ENCODE peak calls at places on chromosome 22, in four cellular contexts. B is neural crest cell, Z is AG04450, V is H1. H is an unnamed sample.

GRCh38 chr22:50268655-50269113 is 1.5 kb downstream of the MAPK11 start:
- DNase-seq in B (no peak), Z (no peak), V (no peak), H (no peak)

GRCh38 chr22:49522582-49523373 is 304.9 kb downstream of the BRD1 start:
- DNase-seq in B (no peak), Z (no peak), V (no peak), H (no peak)

GRCh38 chr22:23063539-23064380 is 6.6 kb upstream of the GNAZ start:
- DNase-seq in B (no peak), Z (no peak), V (peak; percentile 39), H (peak; percentile 13)

GRCh38 chr22:46113110-46113909 is 37.0 kb upstream of the PPARA start:
- DNase-seq in B (no peak), Z (no peak), V (no peak), H (no peak)

GRCh38 chr22:49968313-49968830 is 7.8 kb downstream of the PIM3 start:
- DNase-seq in B (no peak), Z (no peak), V (peak; percentile 46), H (peak; percentile 19)

GRCh38 chr22:21457023-21457787 is 10.0 kb upstream of the TMEM191C start:
- DNase-seq in B (peak; percentile 0), Z (peak; percentile 11), V (no peak), H (no peak)

GRCh38 chr22:20672732-20673131 is 101.2 kb upstream of the SERPIND1 start:
- DNase-seq in B (no peak), Z (no peak), V (no peak), H (no peak)

GRCh38 chr22:45823331-45823730 is 151.7 kb downstream of the ATXN10 start:
- DNase-seq in B (no peak), Z (no peak), V (no peak), H (no peak)

GRCh38 chr22:39965749-39966148 is 5.6 kb downstream of the TMA7B start:
- DNase-seq in B (no peak), Z (no peak), V (no peak), H (no peak)

GRCh38 chr22:22396741-22397291 is 111.7 kb downstream of the ZNF280B start:
- DNase-seq in B (no peak), Z (no peak), V (no peak), H (no peak)

DNA sequence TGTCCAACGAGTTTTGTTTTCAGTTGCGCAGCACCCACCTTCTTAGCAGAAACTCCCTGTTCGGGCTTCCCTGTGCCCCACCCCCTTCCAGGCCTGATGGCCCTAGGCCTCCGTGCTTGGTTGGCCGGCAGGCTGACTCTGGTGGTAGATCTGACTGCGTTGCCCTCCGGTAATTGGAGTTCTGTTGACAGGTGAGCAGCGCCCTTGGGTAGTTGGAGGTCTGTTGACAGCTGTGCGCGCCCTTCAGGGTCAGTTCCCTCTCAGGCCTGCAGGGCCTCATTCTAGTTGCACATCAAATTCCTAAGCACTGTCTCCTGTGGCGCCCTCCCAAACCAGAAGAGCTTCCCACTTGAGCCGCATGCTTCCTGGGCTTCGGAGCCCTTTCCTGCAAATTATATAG is 776 bp downstream of the DGCR6 start:
- DNase-seq in B (no peak), Z (no peak), V (no peak), H (no peak)
- TF ChIP-seq CTCF in B (no peak), Z (no peak), V (no peak), H (no peak)

DNA sequence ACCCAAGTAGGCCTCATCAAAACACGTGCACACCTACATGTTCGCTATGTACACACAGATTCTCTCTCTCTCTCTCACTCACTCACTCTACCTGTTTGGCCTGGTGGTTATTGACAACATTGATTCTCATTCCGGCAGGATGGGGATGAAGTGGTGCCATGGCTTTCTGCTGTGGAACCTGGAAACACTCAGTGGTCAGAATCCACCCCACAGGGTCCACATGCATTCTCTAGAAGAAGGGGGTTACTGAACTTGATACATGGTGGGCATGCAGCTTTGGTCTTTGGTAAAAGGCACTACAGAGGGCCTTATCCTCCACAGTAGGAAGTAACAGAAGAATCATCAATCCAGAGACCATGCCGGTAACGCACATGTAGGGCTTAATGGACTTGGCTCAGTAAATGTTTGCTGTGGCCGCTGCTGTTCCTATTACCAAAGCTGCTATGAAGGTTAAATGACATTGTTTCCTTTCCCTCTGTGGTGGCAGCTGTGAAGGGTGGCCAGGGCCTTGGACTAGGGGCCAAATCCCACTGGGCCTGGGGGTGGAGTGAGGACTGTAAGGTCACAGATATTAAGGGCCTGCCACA is 12.7 kb downstream of the POLDIP3 start:
- DNase-seq in B (no peak), Z (no peak), V (no peak), H (no peak)
- TF ChIP-seq CTCF in B (no peak), Z (no peak), V (no peak), H (no peak)

DNA sequence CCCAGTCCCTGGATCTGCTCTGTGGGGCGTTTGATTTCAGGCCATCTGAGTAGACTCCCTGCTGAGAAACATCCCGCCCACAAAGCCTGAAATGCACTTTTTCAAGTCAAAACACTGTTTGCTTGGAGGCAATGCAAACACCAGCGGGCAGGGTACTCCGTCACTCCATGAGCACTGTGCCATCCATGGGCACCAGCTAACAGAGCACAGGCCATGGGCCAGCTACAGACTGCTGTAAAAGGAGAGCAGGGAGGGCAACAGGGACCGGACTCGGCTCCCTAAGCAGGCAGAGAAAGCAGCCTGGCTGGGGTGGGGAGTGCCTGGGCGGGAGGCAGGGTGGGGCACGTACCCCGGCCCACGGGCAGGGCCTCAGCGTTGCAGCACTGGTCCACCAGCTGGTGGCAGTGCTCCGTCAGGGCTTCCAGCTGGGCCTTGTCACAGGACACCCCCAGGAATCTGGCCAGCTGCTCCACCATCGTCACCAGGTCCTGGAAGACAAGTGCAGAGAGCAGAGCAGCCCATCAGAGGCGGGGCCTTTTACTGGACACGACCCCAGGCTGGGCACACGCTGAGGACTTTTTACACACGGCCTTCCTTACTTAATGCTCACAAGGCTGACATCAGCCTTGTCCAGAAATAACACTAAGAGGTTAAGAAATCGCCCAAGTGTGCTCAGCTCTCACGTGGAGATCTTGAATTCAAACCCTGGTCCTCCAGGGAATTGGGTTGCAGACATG is 16.8 kb upstream of the EFCAB6 start:
- DNase-seq in B (no peak), Z (no peak), V (no peak), H (no peak)
- TF ChIP-seq CTCF in B (no peak), Z (peak; percentile 33), V (peak; percentile 55), H (no peak)

GRCh38 chr22:31143038-31143437 is 2.7 kb upstream of the PLA2G3 start:
- DNase-seq in B (no peak), Z (no peak), V (no peak), H (no peak)
- TF ChIP-seq CTCF in B (no peak), Z (no peak), V (no peak), H (no peak)

GRCh38 chr22:24429411-24430365 is 2.3 kb downstream of the ADORA2A start:
- DNase-seq in B (peak; percentile 38), Z (no peak), V (no peak), H (no peak)
- TF ChIP-seq CTCF in B (no peak), Z (no peak), V (no peak), H (no peak)

GRCh38 chr22:42277232-42277753 is 6.8 kb upstream of the TCF20 start:
- DNase-seq in B (no peak), Z (no peak), V (no peak), H (no peak)

GRCh38 chr22:42275970-42276369 is 5.5 kb upstream of the TCF20 start:
- DNase-seq in B (no peak), Z (no peak), V (no peak), H (no peak)

GRCh38 chr22:42280140-42280539 is 9.7 kb upstream of the TCF20 start:
- DNase-seq in B (no peak), Z (no peak), V (no peak), H (no peak)

GRCh38 chr22:42279425-42280020 is 9.1 kb upstream of the TCF20 start:
- DNase-seq in B (no peak), Z (no peak), V (no peak), H (no peak)

DNA sequence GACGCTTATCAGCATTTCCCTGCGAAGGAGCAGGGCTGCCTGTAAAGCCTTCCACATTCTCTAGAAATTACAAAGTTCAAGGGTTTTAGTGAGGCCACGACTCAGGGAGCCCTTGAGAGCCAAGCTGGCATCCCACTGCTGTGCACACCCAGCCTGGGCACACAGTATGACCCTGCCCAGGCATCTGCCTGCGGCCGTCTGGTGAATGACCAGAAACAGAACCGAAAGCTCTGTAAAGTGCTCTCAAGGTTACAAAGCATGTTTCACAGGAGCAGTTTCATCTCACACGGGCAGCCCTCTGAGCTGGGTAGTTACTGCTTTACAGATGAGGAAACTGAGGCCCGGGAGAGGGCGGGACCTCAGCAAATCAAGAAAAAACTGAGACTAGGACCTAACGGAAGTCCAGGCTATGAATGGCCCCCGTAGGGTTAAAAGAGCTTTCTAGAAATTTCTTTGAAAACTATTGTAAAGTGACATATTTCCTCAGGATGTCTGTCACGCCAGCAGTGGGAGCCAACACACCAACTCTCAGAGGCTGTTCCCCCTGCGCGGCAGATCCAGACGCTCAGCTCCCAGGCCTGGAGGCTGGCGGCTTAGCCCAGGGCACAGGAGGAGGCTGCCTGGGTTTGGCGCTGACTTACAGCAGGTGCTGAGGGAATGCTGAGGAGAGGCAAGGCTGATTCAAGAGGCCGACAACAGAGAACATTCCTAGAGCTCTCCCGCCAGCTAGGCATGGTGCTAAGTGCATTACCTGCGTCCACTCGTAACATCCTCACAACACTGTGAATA is 7.7 kb upstream of the TCF20 start:
- DNase-seq in B (no peak), Z (no peak), V (no peak), H (no peak)
- TF ChIP-seq CTCF in B (peak; percentile 44), Z (peak; percentile 22), V (no peak), H (no peak)

GRCh38 chr22:38725900-38726655 is 20.3 kb downstream of the GTPBP1 start:
- DNase-seq in B (no peak), Z (no peak), V (no peak), H (no peak)

GRCh38 chr22:38729946-38730345 is 24.2 kb downstream of the GTPBP1 start:
- DNase-seq in B (no peak), Z (no peak), V (no peak), H (no peak)

GRCh38 chr22:38728899-38729796 is 23.4 kb downstream of the GTPBP1 start:
- DNase-seq in B (no peak), Z (no peak), V (no peak), H (no peak)

GRCh38 chr22:38727123-38727522 is 21.4 kb downstream of the GTPBP1 start:
- DNase-seq in B (no peak), Z (no peak), V (no peak), H (no peak)

GRCh38 chr22:38727530-38728451 is 22.0 kb downstream of the GTPBP1 start:
- DNase-seq in B (no peak), Z (no peak), V (no peak), H (no peak)
- TF ChIP-seq CTCF in B (no peak), Z (no peak), V (no peak), H (no peak)

H was measured in natural killer cell.